ENCODE peak calls at places on chromosomes 6 and 20, in nine cellular contexts. One of them, this sample, is unnamed.

GRCh38 chr6:168575346-168576098 is 134.5 kb downstream of the SMOC2 start:
- DNase-seq in astrocyte of the spinal cord: no peak
- DNase-seq in fibroblast of pulmonary artery: no peak
- DNase-seq in GM13977: no peak
- DNase-seq in CD14-positive monocyte: no peak
- DNase-seq in GM12865: no peak
- DNase-seq in neural crest cell: no peak
- DNase-seq in mesothelial cell of epicardium: no peak
- DNase-seq in PC-3: no peak
- DNase-seq in this sample: no peak

GRCh38 chr6:163354779-163355431 is 59.6 kb upstream of the QKI start:
- DNase-seq in astrocyte of the spinal cord: peak; percentile 30
- DNase-seq in fibroblast of pulmonary artery: peak; percentile 72
- DNase-seq in GM13977: no peak
- DNase-seq in CD14-positive monocyte: no peak
- DNase-seq in GM12865: no peak
- DNase-seq in neural crest cell: no peak
- DNase-seq in mesothelial cell of epicardium: no peak
- DNase-seq in PC-3: peak; percentile 42
- DNase-seq in this sample: no peak

GRCh38 chr6:158286413-158286812 is 25.9 kb upstream of the TULP4 start:
- DNase-seq in astrocyte of the spinal cord: peak; percentile 76
- DNase-seq in fibroblast of pulmonary artery: peak; percentile 68
- DNase-seq in GM13977: no peak
- DNase-seq in CD14-positive monocyte: no peak
- DNase-seq in GM12865: no peak
- DNase-seq in neural crest cell: no peak
- DNase-seq in mesothelial cell of epicardium: no peak
- DNase-seq in PC-3: peak; percentile 8
- DNase-seq in this sample: no peak

GRCh38 chr6:158780963-158781691 is 38.0 kb downstream of the EZR start:
- DNase-seq in astrocyte of the spinal cord: no peak
- DNase-seq in fibroblast of pulmonary artery: no peak
- DNase-seq in GM13977: no peak
- DNase-seq in CD14-positive monocyte: no peak
- DNase-seq in GM12865: no peak
- DNase-seq in neural crest cell: no peak
- DNase-seq in mesothelial cell of epicardium: no peak
- DNase-seq in PC-3: peak; percentile 83
- DNase-seq in this sample: no peak

GRCh38 chr6:170221052-170221752 is 69.7 kb downstream of the DLL1 start:
- DNase-seq in astrocyte of the spinal cord: no peak
- DNase-seq in fibroblast of pulmonary artery: no peak
- DNase-seq in GM13977: no peak
- DNase-seq in CD14-positive monocyte: no peak
- DNase-seq in GM12865: no peak
- DNase-seq in neural crest cell: no peak
- DNase-seq in mesothelial cell of epicardium: no peak
- DNase-seq in PC-3: no peak
- DNase-seq in this sample: peak; percentile 45

GRCh38 chr6:67129780-67130179 is 1422.8 kb upstream of the EYS start:
- DNase-seq in astrocyte of the spinal cord: peak; percentile 22
- DNase-seq in fibroblast of pulmonary artery: peak; percentile 6
- DNase-seq in GM13977: no peak
- DNase-seq in CD14-positive monocyte: no peak
- DNase-seq in GM12865: no peak
- DNase-seq in neural crest cell: no peak
- DNase-seq in mesothelial cell of epicardium: no peak
- DNase-seq in PC-3: no peak
- DNase-seq in this sample: no peak

GRCh38 chr20:3815703-3816315 is 4.5 kb upstream of the AP5S1 start:
- DNase-seq in astrocyte of the spinal cord: no peak
- DNase-seq in fibroblast of pulmonary artery: no peak
- DNase-seq in GM13977: no peak
- DNase-seq in CD14-positive monocyte: no peak
- DNase-seq in GM12865: peak; percentile 47
- DNase-seq in neural crest cell: no peak
- DNase-seq in mesothelial cell of epicardium: no peak
- DNase-seq in PC-3: no peak
- DNase-seq in this sample: no peak

GRCh38 chr6:13687917-13688351 is 23.7 kb downstream of the RANBP9 start:
- DNase-seq in astrocyte of the spinal cord: no peak
- DNase-seq in fibroblast of pulmonary artery: no peak
- DNase-seq in GM13977: no peak
- DNase-seq in CD14-positive monocyte: no peak
- DNase-seq in GM12865: no peak
- DNase-seq in neural crest cell: no peak
- DNase-seq in mesothelial cell of epicardium: no peak
- DNase-seq in PC-3: no peak
- DNase-seq in this sample: no peak

GRCh38 chr20:25355866-25356265 is 34.8 kb downstream of the ABHD12 start:
- DNase-seq in astrocyte of the spinal cord: no peak
- DNase-seq in fibroblast of pulmonary artery: no peak
- DNase-seq in GM13977: no peak
- DNase-seq in CD14-positive monocyte: no peak
- DNase-seq in GM12865: no peak
- DNase-seq in neural crest cell: no peak
- DNase-seq in mesothelial cell of epicardium: no peak
- DNase-seq in PC-3: no peak
- DNase-seq in this sample: no peak

GRCh38 chr20:23145281-23145700 is 59.2 kb upstream of the CD93 start:
- DNase-seq in astrocyte of the spinal cord: peak; percentile 79
- DNase-seq in fibroblast of pulmonary artery: peak; percentile 80
- DNase-seq in GM13977: no peak
- DNase-seq in CD14-positive monocyte: peak; percentile 86
- DNase-seq in GM12865: no peak
- DNase-seq in neural crest cell: no peak
- DNase-seq in mesothelial cell of epicardium: no peak
- DNase-seq in PC-3: peak; percentile 82
- DNase-seq in this sample: peak; percentile 51

GRCh38 chr20:9581509-9581908 is 67.1 kb downstream of the LAMP5 start:
- DNase-seq in astrocyte of the spinal cord: no peak
- DNase-seq in fibroblast of pulmonary artery: no peak
- DNase-seq in GM13977: no peak
- DNase-seq in CD14-positive monocyte: no peak
- DNase-seq in GM12865: no peak
- DNase-seq in neural crest cell: no peak
- DNase-seq in mesothelial cell of epicardium: no peak
- DNase-seq in PC-3: no peak
- DNase-seq in this sample: no peak

GRCh38 chr20:17610566-17611289 is 40.9 kb downstream of the DSTN start:
- DNase-seq in astrocyte of the spinal cord: no peak
- DNase-seq in fibroblast of pulmonary artery: no peak
- DNase-seq in GM13977: peak; percentile 9
- DNase-seq in CD14-positive monocyte: no peak
- DNase-seq in GM12865: no peak
- DNase-seq in neural crest cell: no peak
- DNase-seq in mesothelial cell of epicardium: no peak
- DNase-seq in PC-3: no peak
- DNase-seq in this sample: peak; percentile 80

GRCh38 chr20:32898721-32899120 is 40.0 kb downstream of the EFCAB8 start:
- DNase-seq in astrocyte of the spinal cord: no peak
- DNase-seq in fibroblast of pulmonary artery: peak; percentile 29
- DNase-seq in GM13977: no peak
- DNase-seq in CD14-positive monocyte: no peak
- DNase-seq in GM12865: no peak
- DNase-seq in neural crest cell: no peak
- DNase-seq in mesothelial cell of epicardium: no peak
- DNase-seq in PC-3: no peak
- DNase-seq in this sample: no peak

GRCh38 chr20:63055575-63056235 is 48.9 kb upstream of the BHLHE23 start:
- DNase-seq in astrocyte of the spinal cord: no peak
- DNase-seq in fibroblast of pulmonary artery: no peak
- DNase-seq in GM13977: no peak
- DNase-seq in CD14-positive monocyte: no peak
- DNase-seq in GM12865: no peak
- DNase-seq in neural crest cell: no peak
- DNase-seq in mesothelial cell of epicardium: no peak
- DNase-seq in PC-3: no peak
- DNase-seq in this sample: peak; percentile 63

DNA sequence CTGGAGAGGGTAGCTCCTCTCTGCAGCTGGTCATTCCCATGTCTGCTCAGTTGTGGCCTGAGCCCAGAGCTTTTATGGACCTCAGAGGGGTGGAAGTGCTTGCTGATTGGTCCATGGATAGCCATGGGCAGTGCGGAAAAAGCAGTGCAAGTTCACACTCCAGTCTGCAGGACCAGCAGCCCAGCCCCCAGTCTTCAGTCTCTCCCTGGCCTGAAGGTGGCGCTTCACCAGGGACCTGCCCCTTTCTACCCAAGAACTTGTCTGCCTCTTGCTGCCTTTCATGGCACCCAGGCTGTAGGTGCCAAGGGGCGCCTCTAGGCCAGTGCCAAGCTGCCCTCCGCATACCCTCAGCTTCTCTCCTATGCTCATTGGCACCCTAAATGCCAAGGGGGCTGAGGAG is 91.0 kb downstream of the TBXT start:
- DNase-seq in astrocyte of the spinal cord: no peak
- DNase-seq in fibroblast of pulmonary artery: no peak
- DNase-seq in GM13977: no peak
- DNase-seq in CD14-positive monocyte: no peak
- DNase-seq in GM12865: peak; percentile 4
- DNase-seq in neural crest cell: no peak
- DNase-seq in mesothelial cell of epicardium: no peak
- DNase-seq in PC-3: no peak
- DNase-seq in this sample: peak; percentile 37
- TF ChIP-seq CTCF in astrocyte of the spinal cord: no peak
- TF ChIP-seq CTCF in fibroblast of pulmonary artery: no peak
- TF ChIP-seq CTCF in GM13977: no peak
- TF ChIP-seq CTCF in CD14-positive monocyte: no peak
- TF ChIP-seq CTCF in GM12865: peak; percentile 17
- TF ChIP-seq CTCF in neural crest cell: no peak
- TF ChIP-seq CTCF in mesothelial cell of epicardium: no peak
- TF ChIP-seq CTCF in PC-3: no peak
- TF ChIP-seq CTCF in this sample: no peak

GRCh38 chr20:44477151-44477550 is 1.5 kb downstream of the TTPAL start:
- DNase-seq in astrocyte of the spinal cord: no peak
- DNase-seq in fibroblast of pulmonary artery: no peak
- DNase-seq in GM13977: no peak
- DNase-seq in CD14-positive monocyte: no peak
- DNase-seq in GM12865: no peak
- DNase-seq in neural crest cell: no peak
- DNase-seq in mesothelial cell of epicardium: no peak
- DNase-seq in PC-3: peak; percentile 62
- DNase-seq in this sample: no peak

GRCh38 chr20:44479643-44480042 is 4.0 kb downstream of the TTPAL start:
- DNase-seq in astrocyte of the spinal cord: no peak
- DNase-seq in fibroblast of pulmonary artery: no peak
- DNase-seq in GM13977: no peak
- DNase-seq in CD14-positive monocyte: no peak
- DNase-seq in GM12865: peak; percentile 54
- DNase-seq in neural crest cell: no peak
- DNase-seq in mesothelial cell of epicardium: no peak
- DNase-seq in PC-3: no peak
- DNase-seq in this sample: no peak

GRCh38 chr20:44475372-44475693 is 341 bp upstream of the TTPAL start:
- DNase-seq in astrocyte of the spinal cord: no peak
- DNase-seq in fibroblast of pulmonary artery: no peak
- DNase-seq in GM13977: no peak
- DNase-seq in CD14-positive monocyte: no peak
- DNase-seq in GM12865: no peak
- DNase-seq in neural crest cell: no peak
- DNase-seq in mesothelial cell of epicardium: no peak
- DNase-seq in PC-3: no peak
- DNase-seq in this sample: no peak

GRCh38 chr20:44478188-44478587 is 2.5 kb downstream of the TTPAL start:
- DNase-seq in astrocyte of the spinal cord: no peak
- DNase-seq in fibroblast of pulmonary artery: no peak
- DNase-seq in GM13977: no peak
- DNase-seq in CD14-positive monocyte: no peak
- DNase-seq in GM12865: no peak
- DNase-seq in neural crest cell: no peak
- DNase-seq in mesothelial cell of epicardium: no peak
- DNase-seq in PC-3: no peak
- DNase-seq in this sample: no peak

GRCh38 chr20:44475694-44476560 is at the start of gene TTPAL:
- DNase-seq in astrocyte of the spinal cord: peak; percentile 78
- DNase-seq in fibroblast of pulmonary artery: peak; percentile 85
- DNase-seq in GM13977: peak; percentile 94
- DNase-seq in CD14-positive monocyte: peak; percentile 82
- DNase-seq in GM12865: peak; percentile 94
- DNase-seq in neural crest cell: peak; percentile 73
- DNase-seq in mesothelial cell of epicardium: peak; percentile 83
- DNase-seq in PC-3: peak; percentile 97
- DNase-seq in this sample: peak; percentile 95
- TF ChIP-seq CTCF in astrocyte of the spinal cord: peak; percentile 25
- TF ChIP-seq CTCF in fibroblast of pulmonary artery: peak; percentile 32
- TF ChIP-seq CTCF in GM13977: peak; percentile 26
- TF ChIP-seq CTCF in CD14-positive monocyte: no peak
- TF ChIP-seq CTCF in GM12865: peak; percentile 14
- TF ChIP-seq CTCF in neural crest cell: no peak
- TF ChIP-seq CTCF in mesothelial cell of epicardium: no peak
- TF ChIP-seq CTCF in PC-3: peak; percentile 41
- TF ChIP-seq CTCF in this sample: peak; percentile 33

DNA sequence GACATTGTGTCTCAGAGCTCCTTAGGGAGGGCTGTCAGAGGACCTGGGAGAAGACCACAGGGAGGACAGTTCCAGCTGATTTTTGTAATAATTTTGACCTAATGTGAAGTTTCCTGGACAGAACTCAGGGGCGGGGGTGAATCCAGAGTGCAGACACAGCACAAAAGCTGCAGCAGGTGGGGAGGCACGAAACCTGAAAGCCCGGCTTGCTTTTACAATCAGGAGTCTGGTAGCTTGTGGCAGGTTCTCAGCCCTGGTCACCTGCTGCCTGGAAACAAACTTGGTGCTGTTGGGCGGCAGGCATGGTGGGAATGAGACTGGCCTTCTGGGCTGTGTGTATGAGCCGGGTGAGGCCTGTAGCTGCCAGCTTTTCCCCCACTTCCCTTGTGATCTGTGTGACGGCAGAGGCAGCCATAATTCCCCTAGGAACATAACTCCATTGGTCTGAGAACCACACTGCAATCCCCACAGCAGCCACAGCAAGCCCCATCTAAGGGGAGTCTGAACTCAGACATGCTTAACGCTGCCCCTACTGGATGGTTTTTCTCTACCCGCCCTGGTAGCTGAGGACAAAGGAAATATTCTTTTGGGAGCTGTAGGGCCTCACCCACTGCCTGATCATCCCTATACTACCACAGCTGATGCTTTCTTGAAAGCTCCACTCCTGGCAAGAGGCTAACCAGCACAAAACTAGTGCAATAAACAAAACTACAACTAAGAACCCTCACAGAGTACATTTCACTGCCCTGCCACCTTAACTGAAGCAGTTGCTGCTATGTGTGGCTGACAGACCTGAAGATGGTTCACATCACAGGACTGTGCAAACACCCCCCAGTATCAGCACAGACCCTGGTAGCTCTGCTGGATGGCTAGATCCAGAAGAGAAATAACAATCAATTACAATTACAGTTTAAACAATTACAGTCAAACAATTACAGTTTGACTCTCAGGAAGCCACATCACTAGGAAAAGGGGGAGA is 1055.1 kb upstream of the GJE1 start:
- DNase-seq in astrocyte of the spinal cord: no peak
- DNase-seq in fibroblast of pulmonary artery: peak; percentile 22
- DNase-seq in GM13977: peak; percentile 6
- DNase-seq in CD14-positive monocyte: no peak
- DNase-seq in GM12865: peak; percentile 52
- DNase-seq in neural crest cell: peak; percentile 36
- DNase-seq in mesothelial cell of epicardium: no peak
- DNase-seq in PC-3: peak; percentile 47
- DNase-seq in this sample: no peak
- TF ChIP-seq CTCF in astrocyte of the spinal cord: peak; percentile 37
- TF ChIP-seq CTCF in fibroblast of pulmonary artery: peak; percentile 23
- TF ChIP-seq CTCF in GM13977: peak; percentile 35
- TF ChIP-seq CTCF in CD14-positive monocyte: no peak
- TF ChIP-seq CTCF in GM12865: peak; percentile 37
- TF ChIP-seq CTCF in neural crest cell: peak; percentile 54
- TF ChIP-seq CTCF in mesothelial cell of epicardium: no peak
- TF ChIP-seq CTCF in PC-3: peak; percentile 51
- TF ChIP-seq CTCF in this sample: no peak

GRCh38 chr6:72250664-72251063 is 364.3 kb downstream of the RIMS1 start:
- DNase-seq in astrocyte of the spinal cord: no peak
- DNase-seq in fibroblast of pulmonary artery: peak; percentile 24
- DNase-seq in GM13977: no peak
- DNase-seq in CD14-positive monocyte: no peak
- DNase-seq in GM12865: no peak
- DNase-seq in neural crest cell: no peak
- DNase-seq in mesothelial cell of epicardium: no peak
- DNase-seq in PC-3: no peak
- DNase-seq in this sample: no peak
- TF ChIP-seq CTCF in astrocyte of the spinal cord: no peak
- TF ChIP-seq CTCF in fibroblast of pulmonary artery: peak; percentile 13
- TF ChIP-seq CTCF in GM13977: no peak
- TF ChIP-seq CTCF in CD14-positive monocyte: no peak
- TF ChIP-seq CTCF in GM12865: no peak
- TF ChIP-seq CTCF in neural crest cell: no peak
- TF ChIP-seq CTCF in mesothelial cell of epicardium: no peak
- TF ChIP-seq CTCF in PC-3: peak; percentile 23
- TF ChIP-seq CTCF in this sample: no peak

This sample was measured in kidney.